ENCODE peak calls at places on chromosomes 4 and X, in nine cellular contexts. V is hepatocyte; G is CD8-positive, alpha-beta memory T cell; S is left ventricle myocardium inferior; W is thoracic aorta; M is right lobe of liver; E is GM23338; I is A549; H is BE2C. D is an unnamed sample.
A peak's percentile ranks its signal among the peaks of the same experiment; 100 is the strongest.

GRCh38 chr4:147174561-147174960 is 228.9 kb upstream of the TTC29 start:
- DNase-seq in V (no peak), G (no peak), S (no peak), W (no peak), M (no peak), E (no peak), I (no peak), H (no peak), D (no peak)

GRCh38 chrX:46737041-46737440 is 21.9 kb downstream of the SLC9A7 start:
- DNase-seq in V (no peak), G (no peak), S (no peak), W (no peak), M (no peak), E (no peak), I (no peak), H (no peak), D (no peak)

GRCh38 chr4:108160741-108161352 is 7.9 kb downstream of the LEF1 start:
- DNase-seq in V (no peak), G (no peak), S (no peak), W (no peak), M (no peak), E (peak; percentile 70), I (no peak), H (no peak), D (no peak)

GRCh38 chr4:42655921-42656735 is 777 bp downstream of the ATP8A1 start:
- DNase-seq in V (peak; percentile 37), G (peak; percentile 62), S (peak; percentile 40), W (no peak), M (peak; percentile 45), E (peak; percentile 48), I (no peak), H (peak; percentile 67), D (no peak)

GRCh38 chr4:128757712-128758111 is 51.8 kb upstream of the JADE1 start:
- DNase-seq in V (no peak), G (no peak), S (peak; percentile 58), W (no peak), M (no peak), E (peak; percentile 63), I (no peak), H (no peak), D (no peak)

GRCh38 chrX:920234-920799 is 289.7 kb downstream of the SHOX start:
- DNase-seq in V (peak; percentile 38), G (no peak), S (no peak), W (no peak), M (no peak), E (no peak), I (no peak), H (no peak), D (no peak)

GRCh38 chrX:47145408-47146120 is 543 bp downstream of the RBM10 start:
- DNase-seq in V (no peak), G (no peak), S (no peak), W (no peak), M (no peak), E (no peak), I (no peak), H (peak; percentile 20), D (no peak)

GRCh38 chr4:145183023-145183422 is 2.6 kb upstream of the OTUD4 start:
- DNase-seq in V (no peak), G (no peak), S (no peak), W (no peak), M (no peak), E (no peak), I (no peak), H (no peak), D (no peak)

GRCh38 chrX:44580466-44580865 is 37.8 kb upstream of the FUNDC1 start:
- DNase-seq in V (peak; percentile 16), G (no peak), S (no peak), W (no peak), M (no peak), E (no peak), I (peak; percentile 62), H (no peak), D (peak; percentile 24)

GRCh38 chr4:6732441-6733357 is 16.7 kb downstream of the BLOC1S4 start:
- DNase-seq in V (peak; percentile 84), G (no peak), S (peak; percentile 76), W (no peak), M (peak; percentile 83), E (no peak), I (peak; percentile 89), H (no peak), D (peak; percentile 21)
- H3K4me1 ChIP-seq in V (peaks cover 8% of the 10 kb centered on the region), G (peaks cover 5% of the 10 kb centered on the region), S (peaks cover 10% of the 10 kb centered on the region), W (peaks cover 9% of the 10 kb centered on the region), M (no peaks in the 10 kb centered on the region), E (no peaks in the 10 kb centered on the region), I (peaks cover 19% of the 10 kb centered on the region), H (no peaks in the 10 kb centered on the region), D (no peaks in the 10 kb centered on the region)

DNA sequence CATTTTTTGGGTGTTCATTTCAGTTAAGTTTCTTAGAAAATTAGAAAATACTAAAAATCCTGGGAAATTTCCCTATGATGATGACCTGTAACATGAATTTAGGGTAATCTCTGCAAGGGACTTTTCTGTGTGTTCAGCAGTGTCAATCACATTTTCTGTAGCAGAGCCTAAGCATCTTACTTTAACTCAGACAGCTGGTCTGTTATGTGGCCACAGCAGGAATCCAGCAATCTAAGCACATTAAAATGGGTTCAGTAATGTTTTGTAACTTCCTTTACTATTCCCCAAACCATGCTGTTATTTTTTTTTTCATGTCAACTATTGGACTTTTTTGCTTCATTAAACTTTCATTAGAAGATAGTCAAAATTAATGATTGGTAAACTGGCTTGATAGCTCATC is 168.2 kb upstream of the PACRGL start:
- DNase-seq in V (no peak), G (no peak), S (no peak), W (no peak), M (no peak), E (no peak), I (no peak), H (no peak), D (no peak)
- H3K4me1 ChIP-seq in V (no peaks in the 10 kb centered on the region), G (no peaks in the 10 kb centered on the region), S (no peaks in the 10 kb centered on the region), W (no peaks in the 10 kb centered on the region), M (no peaks in the 10 kb centered on the region), E (no peaks in the 10 kb centered on the region), I (no peaks in the 10 kb centered on the region), H (no peaks in the 10 kb centered on the region), D (no peaks in the 10 kb centered on the region)

GRCh38 chr4:154032914-154033313 is 244.0 kb upstream of the SFRP2 start:
- DNase-seq in V (no peak), G (no peak), S (no peak), W (no peak), M (no peak), E (no peak), I (no peak), H (no peak), D (no peak)

GRCh38 chr4:154030747-154031146 is 241.9 kb upstream of the SFRP2 start:
- DNase-seq in V (peak; percentile 55), G (no peak), S (no peak), W (no peak), M (no peak), E (no peak), I (no peak), H (no peak), D (no peak)

GRCh38 chr4:154030152-154030551 is 241.3 kb upstream of the SFRP2 start:
- DNase-seq in V (no peak), G (no peak), S (no peak), W (no peak), M (no peak), E (no peak), I (no peak), H (no peak), D (no peak)

GRCh38 chr4:154036856-154037255 is 248.0 kb upstream of the SFRP2 start:
- DNase-seq in V (no peak), G (no peak), S (no peak), W (no peak), M (no peak), E (no peak), I (no peak), H (no peak), D (no peak)

GRCh38 chr4:154033921-154034320 is 245.0 kb upstream of the SFRP2 start:
- DNase-seq in V (no peak), G (no peak), S (no peak), W (no peak), M (no peak), E (no peak), I (no peak), H (no peak), D (no peak)
- H3K4me1 ChIP-seq in V (no peaks in the 10 kb centered on the region), G (no peaks in the 10 kb centered on the region), S (no peaks in the 10 kb centered on the region), W (no peaks in the 10 kb centered on the region), M (no peaks in the 10 kb centered on the region), E (peaks cover 21% of the 10 kb centered on the region), I (no peaks in the 10 kb centered on the region), H (no peaks in the 10 kb centered on the region), D (no peaks in the 10 kb centered on the region)

GRCh38 chrX:71541546-71542022 is 8.7 kb downstream of the OGT start:
- DNase-seq in V (no peak), G (no peak), S (no peak), W (no peak), M (no peak), E (no peak), I (no peak), H (no peak), D (no peak)
- H3K4me1 ChIP-seq in V (peaks cover 7% of the 10 kb centered on the region), G (peaks cover 42% of the 10 kb centered on the region), S (peaks cover 90% of the 10 kb centered on the region), W (peaks cover 33% of the 10 kb centered on the region), M (no peaks in the 10 kb centered on the region), E (peaks cover 18% of the 10 kb centered on the region), I (peaks cover 70% of the 10 kb centered on the region), H (peaks cover 10% of the 10 kb centered on the region), D (no peaks in the 10 kb centered on the region)

GRCh38 chrX:48681539-48682183 is 1.9 kb upstream of the WAS start:
- DNase-seq in V (no peak), G (no peak), S (no peak), W (no peak), M (no peak), E (no peak), I (no peak), H (no peak), D (no peak)
- H3K4me1 ChIP-seq in V (no peaks in the 10 kb centered on the region), G (peaks cover 33% of the 10 kb centered on the region), S (peaks cover 12% of the 10 kb centered on the region), W (no peaks in the 10 kb centered on the region), M (no peaks in the 10 kb centered on the region), E (no peaks in the 10 kb centered on the region), I (peaks cover 5% of the 10 kb centered on the region), H (no peaks in the 10 kb centered on the region), D (no peaks in the 10 kb centered on the region)

GRCh38 chrX:152893631-152894610 is 3.9 kb upstream of the ZNF185 start:
- DNase-seq in V (no peak), G (no peak), S (no peak), W (no peak), M (no peak), E (no peak), I (no peak), H (no peak), D (no peak)
- H3K4me1 ChIP-seq in V (no peaks in the 10 kb centered on the region), G (no peaks in the 10 kb centered on the region), S (no peaks in the 10 kb centered on the region), W (no peaks in the 10 kb centered on the region), M (no peaks in the 10 kb centered on the region), E (peaks cover 23% of the 10 kb centered on the region), I (peaks cover 10% of the 10 kb centered on the region), H (no peaks in the 10 kb centered on the region), D (no peaks in the 10 kb centered on the region)